ENCODE peak calls at places on chromosomes 4 and X, in nine cellular contexts. One of them, this sample, is unnamed.

GRCh38 chr4:88623097-88623496 is 30.8 kb downstream of the HERC3 start:
- DNase-seq in NCI-H2081: no peak
- DNase-seq in NCI-H1105: no peak
- DNase-seq in omental fat pad: no peak
- DNase-seq in pulmonary artery endothelial cell: no peak
- DNase-seq in dorsolateral prefrontal cortex: no peak
- DNase-seq in cardiac fibroblast: peak
- DNase-seq in NCI-H1092: no peak
- DNase-seq in NCI-H1436: no peak
- DNase-seq in this sample: no peak

GRCh38 chr4:149987330-149987751 is 90.9 kb upstream of the DCLK2 start:
- DNase-seq in NCI-H2081: no peak
- DNase-seq in NCI-H1105: no peak
- DNase-seq in omental fat pad: no peak
- DNase-seq in pulmonary artery endothelial cell: peak
- DNase-seq in dorsolateral prefrontal cortex: no peak
- DNase-seq in cardiac fibroblast: peak
- DNase-seq in NCI-H1092: no peak
- DNase-seq in NCI-H1436: peak
- DNase-seq in this sample: peak

GRCh38 chr4:28948501-28948900 is 1771.7 kb upstream of the PCDH7 start:
- DNase-seq in NCI-H2081: no peak
- DNase-seq in NCI-H1105: no peak
- DNase-seq in omental fat pad: no peak
- DNase-seq in pulmonary artery endothelial cell: no peak
- DNase-seq in dorsolateral prefrontal cortex: no peak
- DNase-seq in cardiac fibroblast: peak
- DNase-seq in NCI-H1092: no peak
- DNase-seq in NCI-H1436: no peak
- DNase-seq in this sample: no peak

GRCh38 chr4:153222162-153222789 is 18.0 kb downstream of the TRIM2 start:
- DNase-seq in NCI-H2081: peak
- DNase-seq in NCI-H1105: peak
- DNase-seq in omental fat pad: peak
- DNase-seq in pulmonary artery endothelial cell: peak
- DNase-seq in dorsolateral prefrontal cortex: peak
- DNase-seq in cardiac fibroblast: peak
- DNase-seq in NCI-H1092: peak
- DNase-seq in NCI-H1436: no peak
- DNase-seq in this sample: peak

GRCh38 chrX:151098996-151099395 is 77.4 kb upstream of the GPR50 start:
- DNase-seq in NCI-H2081: no peak
- DNase-seq in NCI-H1105: no peak
- DNase-seq in omental fat pad: no peak
- DNase-seq in pulmonary artery endothelial cell: no peak
- DNase-seq in dorsolateral prefrontal cortex: no peak
- DNase-seq in cardiac fibroblast: no peak
- DNase-seq in NCI-H1092: no peak
- DNase-seq in NCI-H1436: no peak
- DNase-seq in this sample: no peak

GRCh38 chr4:185383451-185383850 is 12.3 kb downstream of the LRP2BP start:
- DNase-seq in NCI-H2081: no peak
- DNase-seq in NCI-H1105: no peak
- DNase-seq in omental fat pad: no peak
- DNase-seq in pulmonary artery endothelial cell: no peak
- DNase-seq in dorsolateral prefrontal cortex: no peak
- DNase-seq in cardiac fibroblast: no peak
- DNase-seq in NCI-H1092: no peak
- DNase-seq in NCI-H1436: no peak
- DNase-seq in this sample: peak

GRCh38 chr4:5759236-5760075 is 48.5 kb downstream of the EVC start:
- DNase-seq in NCI-H2081: no peak
- DNase-seq in NCI-H1105: no peak
- DNase-seq in omental fat pad: no peak
- DNase-seq in pulmonary artery endothelial cell: no peak
- DNase-seq in dorsolateral prefrontal cortex: no peak
- DNase-seq in cardiac fibroblast: no peak
- DNase-seq in NCI-H1092: no peak
- DNase-seq in NCI-H1436: no peak
- DNase-seq in this sample: no peak

GRCh38 chr4:140211693-140212092 is 57.7 kb upstream of the MAML3 start:
- DNase-seq in NCI-H2081: no peak
- DNase-seq in NCI-H1105: no peak
- DNase-seq in omental fat pad: no peak
- DNase-seq in pulmonary artery endothelial cell: no peak
- DNase-seq in dorsolateral prefrontal cortex: no peak
- DNase-seq in cardiac fibroblast: no peak
- DNase-seq in NCI-H1092: no peak
- DNase-seq in NCI-H1436: no peak
- DNase-seq in this sample: no peak

GRCh38 chrX:154486396-154487207 is at the start of gene UBL4A:
- DNase-seq in NCI-H2081: peak
- DNase-seq in NCI-H1105: peak
- DNase-seq in omental fat pad: no peak
- DNase-seq in pulmonary artery endothelial cell: no peak
- DNase-seq in dorsolateral prefrontal cortex: peak
- DNase-seq in cardiac fibroblast: peak
- DNase-seq in NCI-H1092: no peak
- DNase-seq in NCI-H1436: peak
- DNase-seq in this sample: no peak

GRCh38 chrX:115689931-115690330 is 129.0 kb downstream of the PLS3 start:
- DNase-seq in NCI-H2081: no peak
- DNase-seq in NCI-H1105: no peak
- DNase-seq in omental fat pad: no peak
- DNase-seq in pulmonary artery endothelial cell: no peak
- DNase-seq in dorsolateral prefrontal cortex: no peak
- DNase-seq in cardiac fibroblast: peak
- DNase-seq in NCI-H1092: no peak
- DNase-seq in NCI-H1436: no peak
- DNase-seq in this sample: no peak

GRCh38 chrX:78124304-78124703 is 15.1 kb downstream of the TAF9B start:
- DNase-seq in NCI-H2081: no peak
- DNase-seq in NCI-H1105: no peak
- DNase-seq in omental fat pad: no peak
- DNase-seq in pulmonary artery endothelial cell: no peak
- DNase-seq in dorsolateral prefrontal cortex: no peak
- DNase-seq in cardiac fibroblast: no peak
- DNase-seq in NCI-H1092: no peak
- DNase-seq in NCI-H1436: no peak
- DNase-seq in this sample: no peak

GRCh38 chrX:53729756-53730155 is 43.2 kb upstream of the HUWE1 start:
- DNase-seq in NCI-H2081: no peak
- DNase-seq in NCI-H1105: no peak
- DNase-seq in omental fat pad: no peak
- DNase-seq in pulmonary artery endothelial cell: no peak
- DNase-seq in dorsolateral prefrontal cortex: no peak
- DNase-seq in cardiac fibroblast: peak
- DNase-seq in NCI-H1092: no peak
- DNase-seq in NCI-H1436: no peak
- DNase-seq in this sample: no peak

GRCh38 chrX:19005909-19006308 is 22.0 kb upstream of the PHKA2 start:
- DNase-seq in NCI-H2081: no peak
- DNase-seq in NCI-H1105: no peak
- DNase-seq in omental fat pad: no peak
- DNase-seq in pulmonary artery endothelial cell: no peak
- DNase-seq in dorsolateral prefrontal cortex: no peak
- DNase-seq in cardiac fibroblast: no peak
- DNase-seq in NCI-H1092: no peak
- DNase-seq in NCI-H1436: no peak
- DNase-seq in this sample: no peak

This sample was measured in NCI-H2029 treated with DMSO at 0.1 percent for 48 hours.